ENCODE peak calls at places on chromosomes 13 and 19, in four cellular contexts. Q, X, Y and W are unnamed samples.

GRCh38 chr13:37736040-37736439 is 133.5 kb downstream of the TRPC4 start:
- DNase-seq in Y (no peak), Q (no peak), X (no peak), W (no peak)

GRCh38 chr13:85261757-85262346 is 537.4 kb downstream of the SLITRK6 start:
- DNase-seq in Q (no peak), X (no peak), Y (no peak), W (no peak)

GRCh38 chr13:105735269-105735668 is 800.2 kb downstream of the EFNB2 start:
- DNase-seq in Y (no peak), Q (no peak), X (no peak), W (no peak)

GRCh38 chr13:80312967-80313366 is 28.0 kb downstream of the SPRY2 start:
- DNase-seq in Q (no peak), Y (no peak), X (no peak), W (no peak)

GRCh38 chr19:38009650-38010229 is 102.7 kb downstream of the SIPA1L3 start:
- DNase-seq in Y (no peak), Q (no peak), X (no peak), W (no peak)

GRCh38 chr19:35363711-35364425 is 5.6 kb downstream of the FFAR3 start:
- DNase-seq in Q (no peak), Y (no peak), X (peak), W (peak)

GRCh38 chr13:31119966-31120733 is 41.6 kb downstream of the HSPH1 start:
- DNase-seq in X (no peak), Y (no peak), Q (peak), W (no peak)

GRCh38 chr19:18270304-18270703 is 3.9 kb downstream of the IQCN start:
- DNase-seq in X (no peak), Q (no peak), Y (no peak), W (no peak)

GRCh38 chr13:30978981-30979956 is 46.8 kb downstream of the TEX26 start:
- DNase-seq in Q (peak), X (peak), Y (no peak), W (no peak)

GRCh38 chr19:7500811-7501450 is 12.1 kb upstream of the PEX11G start:
- DNase-seq in Q (peak), Y (peak), X (peak), W (no peak)

GRCh38 chr13:74040200-74040599 is 94.0 kb downstream of the KLF12 start:
- DNase-seq in X (peak), Y (peak), Q (peak), W (no peak)

GRCh38 chr19:11265785-11266236 is 3.5 kb upstream of the DOCK6 start:
- DNase-seq in Q (no peak), Y (no peak), X (peak), W (no peak)

GRCh38 chr13:27296496-27296895 is 25.9 kb downstream of the RASL11A start:
- DNase-seq in Y (no peak), X (no peak), Q (no peak), W (no peak)

GRCh38 chr13:32586022-32586900 is at the start of gene PDS5B:
- DNase-seq in Q (peak), X (peak), Y (peak), W (peak)

GRCh38 chr13:77353980-77354379 is 27.1 kb upstream of the MYCBP2 start:
- DNase-seq in Q (no peak), X (no peak), Y (no peak), W (no peak)

GRCh38 chr13:23707674-23708073 is 137.5 kb downstream of the TNFRSF19 start:
- DNase-seq in X (no peak), Q (no peak), Y (no peak), W (no peak)

GRCh38 chr19:10517361-10517759 is at the start of gene S1PR5:
- DNase-seq in Y (no peak), Q (no peak), X (no peak), W (no peak)

GRCh38 chr13:20609145-20609544 is 42.2 kb downstream of the IFT88 start:
- DNase-seq in Q (no peak), X (no peak), Y (no peak), W (no peak)

GRCh38 chr13:92379371-92379770 is 847.2 kb upstream of the GPC6 start:
- DNase-seq in X (no peak), Q (no peak), Y (no peak), W (no peak)

GRCh38 chr13:48296528-48296927 is 7.0 kb upstream of the RB1 start:
- DNase-seq in X (no peak), Y (no peak), Q (no peak), W (no peak)

GRCh38 chr13:34257980-34258379 is 440.0 kb downstream of the RFC3 start:
- DNase-seq in Y (no peak), Q (no peak), X (no peak), W (no peak)

GRCh38 chr19:44866672-44867071 is 20.6 kb downstream of the NECTIN2 start:
- DNase-seq in X (no peak), Q (no peak), Y (no peak), W (no peak)

GRCh38 chr19:12733369-12733896 is 1.1 kb downstream of the TRIR start:
- DNase-seq in Q (no peak), Y (no peak), X (no peak), W (no peak)

GRCh38 chr19:52022193-52022592 is 6.0 kb downstream of the ZNF614 start:
- DNase-seq in Y (no peak), Q (no peak), X (no peak), W (no peak)

GRCh38 chr19:52138614-52139290 is 986 bp downstream of the ZNF616 start:
- DNase-seq in Q (peak), X (no peak), Y (peak), W (no peak)

GRCh38 chr19:6478815-6479214 is 2.8 kb downstream of the DENND1C start:
- DNase-seq in X (no peak), Q (no peak), Y (no peak), W (no peak)

GRCh38 chr13:100987993-100988392 is 313.4 kb upstream of the TMTC4 start:
- DNase-seq in X (no peak), Y (no peak), Q (no peak), W (no peak)

GRCh38 chr19:45211751-45212381 is 33.3 kb downstream of the BLOC1S3 start:
- DNase-seq in Q (no peak), X (peak), Y (peak), W (peak)

GRCh38 chr19:28358604-28359003 is 854.3 kb downstream of the UQCRFS1 start:
- DNase-seq in Q (no peak), Y (no peak), X (no peak), W (no peak)

GRCh38 chr13:45370922-45371406 is 30.0 kb upstream of the TPT1 start:
- DNase-seq in X (peak), Q (peak), Y (peak), W (peak)

GRCh38 chr13:95535243-95535642 is 17.3 kb upstream of the CLDN10 start:
- DNase-seq in X (no peak), Q (no peak), Y (no peak), W (no peak)

GRCh38 chr19:29526730-29527499 is 1.1 kb downstream of the VSTM2B start:
- DNase-seq in X (no peak), Q (peak), Y (peak), W (no peak)

GRCh38 chr19:20879501-20879900 is 43.5 kb upstream of the ZNF85 start:
- DNase-seq in Q (no peak), X (no peak), Y (no peak), W (no peak)

GRCh38 chr19:13208964-13209796 is 59.0 kb downstream of the IER2 start:
- DNase-seq in Y (peak), X (no peak), Q (peak), W (no peak)

GRCh38 chr19:47619763-47620162 is 10.8 kb downstream of the BICRA start:
- DNase-seq in Y (no peak), X (no peak), Q (no peak), W (no peak)

GRCh38 chr13:90690458-90691063 is 656.9 kb upstream of the MIR17HG start:
- DNase-seq in Y (no peak), Q (no peak), X (no peak), W (no peak)

GRCh38 chr19:18777156-18777724 is 13.9 kb downstream of the COMP start:
- DNase-seq in X (no peak), Y (no peak), Q (no peak), W (no peak)

GRCh38 chr13:41528021-41528420 is 70.7 kb downstream of the RGCC start:
- DNase-seq in Q (no peak), Y (no peak), X (no peak), W (no peak)

GRCh38 chr19:6458695-6459355 is 767 bp downstream of the SLC25A23 start:
- DNase-seq in X (peak), Y (no peak), Q (no peak), W (no peak)

GRCh38 chr13:113183450-113184129 is 24.9 kb downstream of the PCID2 start:
- DNase-seq in Y (no peak), X (no peak), Q (no peak), W (no peak)

GRCh38 chr13:113186061-113186900 is 22.2 kb downstream of the PCID2 start:
- DNase-seq in Q (no peak), Y (no peak), X (no peak), W (no peak)

GRCh38 chr13:113184568-113185440 is 23.7 kb downstream of the PCID2 start:
- DNase-seq in Y (no peak), Q (no peak), X (no peak), W (no peak)

GRCh38 chr13:113187905-113188595 is 20.4 kb downstream of the PCID2 start:
- DNase-seq in X (no peak), Q (no peak), Y (no peak), W (no peak)

DNA sequence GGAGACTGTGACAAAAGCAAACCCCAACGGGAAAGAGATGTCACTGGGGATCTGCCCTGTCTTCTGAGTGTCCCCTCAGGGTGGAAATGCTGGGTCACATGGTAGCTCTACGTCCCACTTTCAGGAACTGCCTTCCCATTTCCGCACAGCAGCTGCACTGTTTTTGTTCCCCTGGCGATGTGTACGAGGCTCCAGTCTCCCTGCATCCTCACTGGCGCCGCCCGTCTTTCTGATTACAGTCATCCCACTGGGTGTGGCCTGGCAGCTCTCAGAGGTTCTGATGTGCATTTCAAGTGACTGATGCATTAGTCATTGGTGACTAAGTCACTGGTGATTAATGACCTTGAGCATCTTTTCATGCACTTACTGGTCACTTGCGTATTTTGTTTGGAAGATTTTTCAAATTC is 21.2 kb downstream of the PCID2 start:
- DNase-seq in Y (no peak), X (peak), Q (no peak), W (no peak)
- TF ChIP-seq POLR2AphosphoS5 in Y (no peak), X (peak), Q (no peak), W (no peak)

GRCh38 chr13:114161644-114162532 is 17.2 kb upstream of the CFAP97D2 start:
- DNase-seq in Y (peak), Q (no peak), X (peak), W (peak)
- H3K4me3 ChIP-seq in Y (no peak), Q (no peak), X (no peak), W (peak)

DNA sequence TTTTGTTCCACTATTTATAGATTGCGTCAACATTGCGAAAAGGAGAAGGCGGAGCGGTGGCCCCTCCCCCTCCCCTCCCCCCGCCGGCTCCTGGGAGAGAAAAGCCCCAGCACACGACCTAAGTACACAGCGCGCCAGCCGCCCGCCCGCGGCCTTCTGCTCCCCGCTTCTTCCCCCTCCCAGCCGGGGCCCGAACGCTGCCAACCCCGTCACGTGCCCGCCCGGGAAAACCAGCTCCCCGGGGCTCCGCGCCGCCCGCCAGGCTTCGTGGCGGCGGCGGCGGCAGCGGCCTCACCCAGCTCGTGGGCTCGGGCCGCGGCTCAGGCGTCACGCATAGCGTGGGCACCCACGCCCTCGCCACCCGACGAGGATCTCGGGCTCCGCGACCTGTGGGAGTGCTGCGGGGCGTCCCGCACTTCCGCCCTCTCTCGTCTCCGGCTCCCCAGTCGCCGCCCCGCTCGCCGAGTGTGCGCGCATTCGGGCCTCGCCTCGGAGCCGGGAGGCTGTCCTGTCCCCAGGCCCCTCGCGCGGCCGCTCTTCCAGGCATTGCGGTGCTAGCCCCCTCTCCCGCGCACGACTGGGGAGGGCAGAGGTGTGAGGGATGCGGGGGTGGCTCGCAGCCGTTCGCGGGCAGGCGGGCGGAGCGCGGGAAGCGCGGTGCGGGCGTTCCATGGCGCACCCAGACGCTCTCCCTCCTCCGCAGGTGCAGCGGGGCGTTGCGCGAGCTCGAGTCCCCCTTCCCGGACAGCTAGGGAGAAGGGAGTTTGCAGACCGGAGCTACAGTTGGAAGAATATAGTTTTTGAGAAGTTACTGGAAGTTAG is 110.5 kb downstream of the KCNRG start:
- DNase-seq in X (peak), Q (peak), Y (peak), W (peak)
- TF ChIP-seq POLR2AphosphoS5 in X (peak), Q (no peak), Y (peak), W (peak)

GRCh38 chr19:41219924-41220567 is 1.0 kb downstream of the AXL start:
- DNase-seq in Q (no peak), Y (no peak), X (no peak), W (no peak)
- H3K4me3 ChIP-seq in Q (peak), Y (peak), X (peak), W (peak)

DNA sequence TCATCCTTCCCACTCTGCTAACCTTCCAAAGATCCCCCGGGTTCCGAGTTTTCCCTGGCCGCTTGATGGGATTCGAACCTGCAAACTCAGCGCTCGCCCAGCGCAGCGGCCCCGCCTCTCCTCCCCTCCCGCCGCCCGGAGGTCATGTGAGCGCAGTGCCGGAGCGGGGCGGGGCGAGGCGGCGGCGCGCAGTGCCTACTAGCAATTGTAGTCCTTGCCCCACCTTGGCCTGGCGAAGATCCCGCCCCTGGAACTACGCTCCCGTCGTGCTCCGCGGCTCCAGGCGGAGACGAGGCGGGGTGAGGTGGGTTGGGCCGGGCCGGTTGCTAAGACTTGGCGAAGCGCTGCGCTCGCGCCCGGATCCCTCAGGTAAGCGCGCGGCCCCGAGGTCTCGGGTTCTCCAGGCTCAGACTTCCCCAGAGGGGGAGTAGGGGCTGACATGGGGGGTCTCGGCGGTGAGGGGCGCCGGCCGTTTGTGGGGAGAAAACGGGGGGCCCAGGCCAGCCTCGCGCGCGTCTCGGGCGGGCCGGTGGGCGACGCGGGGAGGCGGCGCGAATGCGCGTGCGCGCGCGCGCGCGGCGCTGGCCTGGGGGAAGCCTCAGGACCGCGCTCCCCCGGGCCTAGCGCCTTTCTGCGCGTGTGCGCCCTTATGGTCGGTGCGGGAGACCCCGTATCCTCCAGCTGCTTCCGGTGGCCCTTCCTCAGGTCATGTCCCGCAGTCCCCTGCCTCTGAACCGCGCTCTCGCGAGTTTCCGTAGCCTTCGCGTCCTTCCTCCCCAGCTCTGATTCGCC is at the start of the genes ADAT3 and SCAMP4:
- DNase-seq in Y (peak), X (peak), Q (peak), W (peak)
- TF ChIP-seq POLR2AphosphoS5 in Y (peak), X (peak), Q (peak), W (peak)